ENCODE peak calls at places on chromosomes 11 and 22, in four cellular contexts. F is mesendoderm, U is H1, M is H9. H is an unnamed sample.

GRCh38 chr11:2221024-2221423 is 49.4 kb downstream of the ASCL2 start:
- DNase-seq in F (no peak), U (no peak), M (no peak), H (no peak)

GRCh38 chr11:44005076-44005800 is 42.5 kb upstream of the ACCSL start:
- DNase-seq in F (no peak), U (no peak), M (no peak), H (no peak)

GRCh38 chr11:62241095-62241494 is 944 bp upstream of the SCGB1D2 start:
- DNase-seq in F (no peak), U (no peak), M (no peak), H (no peak)

GRCh38 chr11:107293677-107294344 is 163.8 kb downstream of the CWF19L2 start:
- DNase-seq in F (peak), U (peak), M (peak), H (no peak)

GRCh38 chr22:47600791-47601400 is 838.4 kb downstream of the TBC1D22A start:
- DNase-seq in F (no peak), U (no peak), M (no peak), H (no peak)

GRCh38 chr11:6667733-6668374 is 12.2 kb upstream of the DCHS1 start:
- DNase-seq in F (peak), U (no peak), M (no peak), H (peak)

GRCh38 chr11:95354304-95354703 is 123.3 kb upstream of the SESN3 start:
- DNase-seq in F (no peak), U (no peak), M (no peak), H (no peak)

GRCh38 chr11:102783720-102784119 is 3.3 kb upstream of the MMP10 start:
- DNase-seq in F (no peak), U (no peak), M (no peak), H (no peak)

GRCh38 chr22:19721486-19722172 is 1.7 kb upstream of the GP1BB start:
- DNase-seq in F (no peak), U (no peak), M (no peak), H (no peak)

GRCh38 chr11:8870461-8871282 is 40.3 kb upstream of the AKIP1 start:
- DNase-seq in F (peak), U (peak), M (peak), H (peak)

GRCh38 chr11:72641900-72642814 is 32.1 kb downstream of the PDE2A start:
- DNase-seq in F (no peak), U (no peak), M (peak), H (no peak)

GRCh38 chr22:40276877-40277823 is 69.2 kb upstream of the ADSL start:
- DNase-seq in F (no peak), U (no peak), M (no peak), H (peak)

GRCh38 chr11:2804701-2805387 is 80.7 kb downstream of the CDKN1C start:
- DNase-seq in F (no peak), U (no peak), M (peak), H (no peak)

GRCh38 chr11:111039982-111040381 is 205.5 kb upstream of the POU2AF2 start:
- DNase-seq in F (no peak), U (no peak), M (no peak), H (no peak)

GRCh38 chr11:304915-305833 is 2.4 kb upstream of the IFITM2 start:
- DNase-seq in F (peak), U (no peak), M (peak), H (peak)

GRCh38 chr22:39493759-39494158 is 8.3 kb upstream of the MIEF1 start:
- DNase-seq in F (peak), U (no peak), M (no peak), H (peak)

GRCh38 chr11:133082851-133083488 is 449.3 kb downstream of the OPCML start:
- DNase-seq in F (peak), U (no peak), M (peak), H (peak)

GRCh38 chr11:33802414-33802950 is 28.2 kb upstream of the FBXO3 start:
- DNase-seq in F (peak), U (peak), M (peak), H (peak)

GRCh38 chr11:126636911-126637799 is 281.7 kb downstream of the ST3GAL4 start:
- DNase-seq in F (peak), U (no peak), M (no peak), H (peak)

GRCh38 chr11:73875840-73876239 is 806 bp downstream of the COA4 start:
- DNase-seq in F (peak), U (no peak), M (no peak), H (no peak)

GRCh38 chr11:43825217-43825816 is 55.3 kb upstream of the ALKBH3 start:
- DNase-seq in F (peak), U (no peak), M (no peak), H (peak)

GRCh38 chr11:111748035-111748804 is 18.0 kb downstream of the PPP2R1B start:
- DNase-seq in F (no peak), U (no peak), M (no peak), H (no peak)

GRCh38 chr11:61353109-61354067 is 8.3 kb downstream of the CYB561A3 start:
- DNase-seq in F (no peak), U (no peak), M (no peak), H (no peak)

GRCh38 chr11:10594407-10594806 is 25.9 kb upstream of the LYVE1 start:
- DNase-seq in F (no peak), U (no peak), M (no peak), H (no peak)
- H4K5ac ChIP-seq in F (no peak), U (no peak), M (no peak), H (peak)

GRCh38 chr11:64632654-64633053 is 41.6 kb downstream of the SLC22A12 start:
- DNase-seq in F (no peak), U (no peak), M (no peak), H (no peak)

GRCh38 chr11:64631675-64632074 is 40.7 kb downstream of the SLC22A12 start:
- DNase-seq in F (no peak), U (no peak), M (no peak), H (no peak)

GRCh38 chr11:64632237-64632636 is 41.2 kb downstream of the SLC22A12 start:
- DNase-seq in F (no peak), U (no peak), M (no peak), H (no peak)

GRCh38 chr11:64629796-64630562 is 39.0 kb downstream of the SLC22A12 start:
- DNase-seq in F (peak), U (peak), M (peak), H (no peak)

DNA sequence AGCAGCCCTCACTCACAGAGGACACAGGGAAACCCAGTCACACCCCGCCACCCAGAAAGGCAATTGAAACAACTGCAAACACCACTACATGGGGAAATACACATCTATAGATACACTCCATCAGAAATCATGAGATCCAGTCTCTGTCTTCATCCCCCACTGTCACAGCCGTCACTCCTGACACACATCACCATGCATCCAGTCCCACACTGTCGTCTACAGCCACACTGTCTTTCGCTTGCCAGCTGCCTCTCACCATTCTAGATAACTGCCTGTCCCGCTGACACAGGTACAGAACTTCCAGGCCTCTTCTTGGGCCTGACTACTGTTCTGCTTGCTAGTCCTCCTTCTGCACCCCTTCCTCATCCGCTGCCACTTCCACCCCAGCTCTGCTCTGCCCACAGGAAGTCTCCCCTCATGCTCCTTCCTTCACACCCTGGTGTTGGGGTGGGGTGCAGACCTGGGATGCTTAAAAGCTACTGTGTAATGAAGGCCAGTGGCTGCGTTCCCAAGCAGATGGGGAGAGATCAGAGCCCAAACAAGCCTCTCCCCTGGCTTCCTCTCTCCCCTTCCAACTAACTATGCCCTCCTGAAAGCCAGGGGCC is 42.6 kb downstream of the SLC22A12 start:
- DNase-seq in F (no peak), U (no peak), M (no peak), H (no peak)
- H3K9ac ChIP-seq in F (no peak), U (no peak), M (no peak), H (no peak)

GRCh38 chr22:22883090-22883727 is 4.4 kb upstream of the IGLL5 start:
- DNase-seq in F (no peak), U (no peak), M (no peak), H (no peak)

GRCh38 chr22:22882033-22882717 is 5.4 kb upstream of the IGLL5 start:
- DNase-seq in F (peak), U (no peak), M (peak), H (no peak)

GRCh38 chr22:22879675-22880029 is 8.0 kb upstream of the IGLL5 start:
- DNase-seq in F (no peak), U (no peak), M (no peak), H (no peak)

GRCh38 chr22:22880645-22881044 is 7.0 kb upstream of the IGLL5 start:
- DNase-seq in F (no peak), U (no peak), M (no peak), H (no peak)

DNA sequence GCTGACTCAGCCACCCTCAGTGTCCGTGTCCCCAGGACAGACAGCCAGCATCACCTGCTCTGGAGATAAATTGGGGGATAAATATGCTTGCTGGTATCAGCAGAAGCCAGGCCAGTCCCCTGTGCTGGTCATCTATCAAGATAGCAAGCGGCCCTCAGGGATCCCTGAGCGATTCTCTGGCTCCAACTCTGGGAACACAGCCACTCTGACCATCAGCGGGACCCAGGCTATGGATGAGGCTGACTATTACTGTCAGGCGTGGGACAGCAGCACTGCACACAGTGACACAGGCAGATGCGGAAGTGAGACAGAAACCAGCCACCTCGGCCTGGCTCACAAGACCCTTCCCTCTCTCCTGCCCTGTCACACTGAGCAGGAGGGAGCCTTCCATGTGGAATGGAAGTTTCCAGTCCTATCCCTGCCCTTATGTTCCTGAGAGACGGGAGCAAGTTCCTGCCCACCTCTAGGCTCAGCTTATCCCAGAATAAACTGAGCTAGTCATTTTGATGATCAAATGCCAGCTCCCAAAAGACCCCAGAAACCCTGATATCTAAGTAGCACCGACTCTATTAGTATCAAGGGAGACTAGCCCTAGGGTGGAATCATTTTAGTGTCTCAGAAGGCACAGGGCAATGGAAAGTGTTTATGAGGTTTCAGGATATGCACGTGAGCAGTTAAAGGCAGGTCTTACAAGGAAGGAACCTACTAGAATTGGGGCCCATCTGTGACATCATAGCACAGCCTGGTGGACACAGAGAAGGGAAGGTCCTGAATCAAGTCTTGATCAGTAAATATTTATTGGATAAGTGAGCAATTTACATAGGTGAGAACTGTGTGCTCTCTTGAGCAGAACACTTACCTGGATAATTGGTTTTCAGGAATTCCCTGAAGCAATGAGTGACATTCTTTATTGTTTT is 6.2 kb upstream of the IGLL5 start:
- DNase-seq in F (no peak), U (no peak), M (peak), H (no peak)
- H4K5ac ChIP-seq in F (no peak), U (no peak), M (no peak), H (no peak)

GRCh38 chr22:37487129-37487528 is 945 bp upstream of the MFNG start:
- DNase-seq in F (no peak), U (no peak), M (no peak), H (no peak)
- H3K9ac ChIP-seq in F (no peak), U (no peak), M (no peak), H (no peak)

DNA sequence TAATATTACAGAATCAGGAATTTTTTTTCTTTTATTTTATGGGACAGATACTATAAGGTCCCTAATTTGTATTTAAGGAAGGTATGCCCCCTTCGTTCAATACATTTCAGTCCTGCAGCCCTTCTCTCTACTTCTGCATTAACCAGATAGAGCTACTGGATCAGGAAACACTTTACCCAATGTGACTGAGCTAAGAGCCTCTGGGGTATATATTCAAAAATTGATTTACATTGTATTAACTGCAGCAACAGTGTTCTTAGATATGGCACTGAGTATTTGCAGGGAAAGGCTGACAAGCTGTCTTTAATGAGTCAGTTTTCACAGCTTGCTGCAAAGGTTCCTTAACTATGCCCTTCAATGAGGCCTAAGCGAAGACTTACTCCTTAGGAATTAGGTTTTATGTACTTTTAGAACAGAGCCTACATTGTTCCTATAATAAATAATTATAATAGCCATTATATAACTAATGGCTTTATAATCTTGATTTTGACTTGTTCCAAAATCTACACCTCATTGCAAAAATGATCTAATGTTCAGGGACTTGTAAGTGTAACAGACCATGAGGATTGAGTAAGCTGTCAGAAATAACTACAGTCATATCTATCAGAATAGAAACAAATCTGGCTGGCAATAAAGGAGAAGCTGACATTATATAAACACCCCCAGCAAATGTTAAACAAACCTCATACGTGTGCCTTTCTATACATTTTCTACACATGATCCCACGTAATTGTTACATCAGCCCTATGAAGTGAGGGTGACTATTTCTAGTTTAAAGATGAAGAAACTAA is 55.0 kb downstream of the DDI1 start:
- DNase-seq in F (peak), U (no peak), M (no peak), H (peak)
- H4K5ac ChIP-seq in F (no peak), U (no peak), M (no peak), H (peak)

GRCh38 chr22:37898441-37899181 is 7.5 kb upstream of the MICALL1 start:
- DNase-seq in F (peak), U (no peak), M (peak), H (no peak)
- H3K9ac ChIP-seq in F (no peak), U (no peak), M (no peak), H (no peak)

H was measured in IMR-90.